ENCODE peak calls at places on chromosomes 12 and 14, in nine cellular contexts. Q is effector CD4-positive, alpha-beta T cell; W is activated T-cell treated with anti-CD3 and anti-CD28 coated beads, Interleukin-2, amount 50 U/mL, for 72 hours; F is Right ventricle myocardium superior; G is activated CD4-positive, alpha-beta T cell treated with anti-CD3 and anti-CD28 coated beads, Interleukin-2, amount 50 U/mL, for 24 hours; H is M059J; K is stimulated activated CD4-positive, alpha-beta T cell treated with anti-CD3 and anti-CD28 coated beads, TNF-alpha, amount 100 ng/mL, for 24 hours; P is T-helper 1 cell; E is endothelial cell. D is an unnamed sample.

GRCh38 chr12:66516133-66516532 is 162.7 kb downstream of the GRIP1 start:
- DNase-seq in Q (no peak), W (no peak), F (no peak), G (no peak), H (peak; percentile 19), K (no peak), P (no peak), E (no peak), D (no peak)

GRCh38 chr14:88352299-88353097 is 29.4 kb upstream of the KCNK10 start:
- DNase-seq in Q (no peak), W (no peak), F (no peak), G (no peak), H (peak; percentile 13), K (no peak), P (no peak), E (no peak), D (no peak)

GRCh38 chr14:96997269-96997668 is 200.1 kb downstream of the VRK1 start:
- DNase-seq in Q (no peak), W (no peak), F (no peak), G (no peak), H (no peak), K (no peak), P (no peak), E (no peak), D (no peak)

GRCh38 chr12:58419905-58420304 is 478.5 kb downstream of the ATP23 start:
- DNase-seq in Q (no peak), W (no peak), F (no peak), G (no peak), H (peak; percentile 47), K (no peak), P (no peak), E (no peak), D (no peak)

GRCh38 chr14:74290415-74290814 is 12.3 kb downstream of the ABCD4 start:
- DNase-seq in Q (no peak), W (no peak), F (no peak), G (no peak), H (peak; percentile 16), K (no peak), P (no peak), E (no peak), D (peak; percentile 18)

GRCh38 chr12:101116911-101117310 is 93.1 kb downstream of the SLC5A8 start:
- DNase-seq in Q (no peak), W (no peak), F (no peak), G (no peak), H (no peak), K (no peak), P (no peak), E (no peak), D (no peak)

GRCh38 chr12:39123580-39123979 is 218.2 kb upstream of the CPNE8 start:
- DNase-seq in Q (no peak), W (no peak), F (no peak), G (no peak), H (peak; percentile 4), K (no peak), P (no peak), E (no peak), D (no peak)

GRCh38 chr12:48184549-48184922 is 1.1 kb downstream of the CCDC184 start:
- DNase-seq in Q (no peak), W (no peak), F (no peak), G (no peak), H (no peak), K (no peak), P (no peak), E (peak; percentile 14), D (no peak)